ENCODE peak calls at places on chromosome 12, in six cellular contexts. R is HepG2, O is HEK293T, D is A549, J is K562, F is IMR-90. I is an unnamed sample.
A peak's percentile ranks its signal among the peaks of the same experiment; 100 is the strongest.

GRCh38 chr12:84542289-84542688 is 370.3 kb downstream of the SLC6A15 start:
- DNase-seq in R (no peak), O (no peak), D (no peak), J (no peak), F (no peak), I (no peak)

GRCh38 chr12:85835810-85836715 is at the start of gene RASSF9:
- DNase-seq in R (peak; percentile 10), O (no peak), D (peak; percentile 82), J (no peak), F (peak; percentile 43), I (no peak)

GRCh38 chr12:83690465-83690864 is 1003.8 kb downstream of the TMTC2 start:
- DNase-seq in R (no peak), O (no peak), D (no peak), J (no peak), F (no peak), I (no peak)

GRCh38 chr12:20305470-20305869 is 62.9 kb upstream of the PDE3A start:
- DNase-seq in R (no peak), O (no peak), D (no peak), J (no peak), F (peak; percentile 2), I (no peak)

GRCh38 chr12:19574606-19575005 is 135.3 kb downstream of the AEBP2 start:
- DNase-seq in R (peak; percentile 2), O (no peak), D (peak; percentile 27), J (peak; percentile 4), F (peak; percentile 5), I (no peak)

GRCh38 chr12:18810537-18811253 is 72.8 kb downstream of the CAPZA3 start:
- DNase-seq in R (no peak), O (no peak), D (no peak), J (no peak), F (no peak), I (no peak)

GRCh38 chr12:53510181-53510812 is 3.0 kb upstream of the NPFF start:
- DNase-seq in R (no peak), O (no peak), D (no peak), J (no peak), F (no peak), I (no peak)

GRCh38 chr12:124125472-124125871 is 152.5 kb downstream of the ZNF664 start:
- DNase-seq in R (no peak), O (no peak), D (no peak), J (no peak), F (no peak), I (peak; percentile 72)

GRCh38 chr12:128817115-128818015 is 6.4 kb downstream of the SLC15A4 start:
- DNase-seq in R (no peak), O (peak; percentile 31), D (no peak), J (peak; percentile 17), F (peak; percentile 55), I (peak; percentile 90)

GRCh38 chr12:63124778-63125177 is 26.2 kb downstream of the AVPR1A start:
- DNase-seq in R (no peak), O (no peak), D (no peak), J (no peak), F (no peak), I (no peak)

GRCh38 chr12:123062682-123063426 is 82.4 kb downstream of the ARL6IP4 start:
- DNase-seq in R (peak; percentile 91), O (no peak), D (peak; percentile 68), J (peak; percentile 41), F (peak; percentile 69), I (no peak)

GRCh38 chr12:115871714-115872113 is 405.8 kb downstream of the MED13L start:
- DNase-seq in R (peak; percentile 45), O (peak; percentile 67), D (peak; percentile 69), J (peak; percentile 33), F (peak; percentile 21), I (no peak)

GRCh38 chr12:30989754-30990153 is 63.2 kb downstream of the TSPAN11 start:
- DNase-seq in R (peak; percentile 39), O (peak; percentile 40), D (peak; percentile 41), J (peak; percentile 19), F (no peak), I (no peak)

GRCh38 chr12:129704232-129704830 is 199.5 kb downstream of the TMEM132D start:
- DNase-seq in R (no peak), O (no peak), D (peak; percentile 4), J (no peak), F (no peak), I (no peak)

GRCh38 chr12:109389146-109389545 is 41.4 kb downstream of the MYO1H start:
- DNase-seq in R (peak; percentile 16), O (no peak), D (peak; percentile 60), J (peak; percentile 27), F (no peak), I (no peak)

GRCh38 chr12:113479578-113480335 is 8.1 kb upstream of the LHX5 start:
- DNase-seq in R (peak; percentile 12), O (peak; percentile 75), D (no peak), J (peak; percentile 71), F (peak; percentile 20), I (no peak)

DNA sequence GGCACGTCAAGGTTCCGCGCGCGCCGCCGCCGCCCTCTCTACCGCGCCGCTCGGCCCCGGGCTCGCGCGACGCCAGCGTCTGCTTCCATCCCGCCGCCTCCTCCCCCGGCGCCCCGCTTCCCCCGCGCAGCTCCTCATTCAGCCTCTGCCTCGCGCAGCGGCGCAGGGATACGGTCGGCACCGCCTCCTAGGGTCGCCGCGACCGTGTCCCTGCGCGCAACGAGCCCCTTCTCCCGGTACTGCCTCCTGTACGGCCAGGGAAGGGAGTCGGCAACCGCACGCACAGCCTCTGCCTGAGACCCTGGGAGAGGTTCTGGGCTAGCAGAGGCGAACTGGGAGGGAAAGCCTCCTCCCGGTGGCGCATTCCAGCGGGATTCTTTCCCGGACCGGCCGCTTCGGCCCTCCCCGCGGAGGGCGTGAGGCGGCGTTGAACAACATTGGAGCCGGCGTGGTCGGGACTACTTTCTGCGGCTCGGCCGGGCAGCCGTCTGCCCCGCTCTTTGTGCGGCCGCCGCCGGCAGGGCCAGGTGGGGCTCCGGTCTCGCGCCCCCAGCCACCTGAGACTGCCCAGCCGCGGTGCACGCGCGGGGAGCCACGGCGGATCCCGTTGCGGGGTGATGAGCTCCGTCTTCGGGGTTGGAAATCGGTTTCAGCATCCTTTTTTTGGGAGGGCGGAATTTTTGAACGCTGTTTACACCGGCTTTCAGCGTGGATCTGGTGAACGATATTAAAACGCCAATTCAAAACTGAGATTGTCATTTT is at the start of gene LRP6:
- DNase-seq in R (peak; percentile 80), O (peak; percentile 91), D (peak; percentile 97), J (peak; percentile 91), F (peak; percentile 94), I (peak; percentile 40)
- TF ChIP-seq BHLHE40 in R (peak; percentile 3), O (no peak), D (no peak), J (no peak), F (no peak), I (peak; percentile 68)

GRCh38 chr12:111428081-111428727 is 22.5 kb downstream of the SH2B3 start:
- DNase-seq in R (no peak), O (no peak), D (no peak), J (no peak), F (no peak), I (no peak)

GRCh38 chr12:111431772-111432171 is 26.0 kb downstream of the SH2B3 start:
- DNase-seq in R (no peak), O (no peak), D (no peak), J (no peak), F (no peak), I (no peak)

GRCh38 chr12:111428728-111429175 is 23.0 kb downstream of the SH2B3 start:
- DNase-seq in R (no peak), O (no peak), D (no peak), J (no peak), F (no peak), I (no peak)

GRCh38 chr12:111429760-111430417 is 24.2 kb downstream of the SH2B3 start:
- DNase-seq in R (no peak), O (no peak), D (no peak), J (no peak), F (no peak), I (no peak)

GRCh38 chr12:111430418-111431353 is 25.0 kb downstream of the SH2B3 start:
- DNase-seq in R (no peak), O (no peak), D (no peak), J (no peak), F (no peak), I (no peak)
- TF ChIP-seq BHLHE40 in R (no peak), O (no peak), D (no peak), J (no peak), F (no peak), I (peak; percentile 51)

GRCh38 chr12:101086490-101086889 is 123.5 kb downstream of the SLC5A8 start:
- DNase-seq in R (no peak), O (no peak), D (no peak), J (no peak), F (peak; percentile 46), I (no peak)
- TF ChIP-seq BHLHE40 in R (no peak), O (no peak), D (no peak), J (no peak), F (no peak), I (no peak)

GRCh38 chr12:2796187-2796663 is 1.5 kb downstream of the FKBP4 start:
- DNase-seq in R (no peak), O (no peak), D (peak; percentile 25), J (peak; percentile 22), F (no peak), I (no peak)
- TF ChIP-seq BHLHE40 in R (no peak), O (no peak), D (no peak), J (no peak), F (no peak), I (no peak)

GRCh38 chr12:95956557-95957145 is 13.5 kb downstream of the AMDHD1 start:
- DNase-seq in R (no peak), O (no peak), D (no peak), J (no peak), F (no peak), I (no peak)

GRCh38 chr12:95960241-95960640 is 17.1 kb downstream of the AMDHD1 start:
- DNase-seq in R (no peak), O (no peak), D (no peak), J (no peak), F (no peak), I (no peak)

GRCh38 chr12:95955549-95956159 is 12.5 kb downstream of the AMDHD1 start:
- DNase-seq in R (peak; percentile 45), O (no peak), D (no peak), J (no peak), F (no peak), I (no peak)

GRCh38 chr12:95963104-95963503 is 20.0 kb downstream of the AMDHD1 start:
- DNase-seq in R (no peak), O (no peak), D (peak; percentile 57), J (no peak), F (no peak), I (no peak)

GRCh38 chr12:95959107-95959506 is 16.0 kb downstream of the AMDHD1 start:
- DNase-seq in R (peak; percentile 59), O (peak; percentile 30), D (peak; percentile 66), J (no peak), F (peak; percentile 14), I (no peak)
- TF ChIP-seq BHLHE40 in R (no peak), O (no peak), D (no peak), J (no peak), F (no peak), I (no peak)